ENCODE peak calls at places on chromosome 15, in five cellular contexts. One of them, this sample, is unnamed.

GRCh38 chr15:66133247-66133646 is 120.3 kb downstream of the MEGF11 start:
- DNase-seq in esophagus squamous epithelium: no peak
- DNase-seq in esophagus muscularis mucosa: no peak
- DNase-seq in HCT116: no peak
- DNase-seq in tibial artery: no peak
- DNase-seq in this sample: no peak

GRCh38 chr15:67188551-67189218 is 65.8 kb downstream of the AAGAB start:
- DNase-seq in esophagus muscularis mucosa: no peak
- DNase-seq in esophagus squamous epithelium: no peak
- DNase-seq in tibial artery: no peak
- DNase-seq in HCT116: no peak
- DNase-seq in this sample: no peak

GRCh38 chr15:83118291-83118827 is 10.9 kb downstream of the TM6SF1 start:
- DNase-seq in esophagus squamous epithelium: no peak
- DNase-seq in tibial artery: no peak
- DNase-seq in HCT116: no peak
- DNase-seq in esophagus muscularis mucosa: peak; percentile 72
- DNase-seq in this sample: no peak

GRCh38 chr15:39028069-39028468 is 463.5 kb upstream of the RASGRP1 start:
- DNase-seq in esophagus muscularis mucosa: no peak
- DNase-seq in esophagus squamous epithelium: no peak
- DNase-seq in HCT116: no peak
- DNase-seq in tibial artery: peak; percentile 32
- DNase-seq in this sample: no peak

GRCh38 chr15:95259965-95260364 is 1028.6 kb downstream of the MCTP2 start:
- DNase-seq in HCT116: no peak
- DNase-seq in esophagus squamous epithelium: no peak
- DNase-seq in esophagus muscularis mucosa: no peak
- DNase-seq in tibial artery: no peak
- DNase-seq in this sample: no peak

GRCh38 chr15:68100194-68100593 is 46.1 kb downstream of the PIAS1 start:
- DNase-seq in HCT116: no peak
- DNase-seq in esophagus muscularis mucosa: no peak
- DNase-seq in tibial artery: no peak
- DNase-seq in esophagus squamous epithelium: no peak
- DNase-seq in this sample: no peak

GRCh38 chr15:92810418-92811138 is 89.5 kb upstream of the CHD2 start:
- DNase-seq in esophagus squamous epithelium: no peak
- DNase-seq in HCT116: no peak
- DNase-seq in tibial artery: peak; percentile 87
- DNase-seq in esophagus muscularis mucosa: no peak
- DNase-seq in this sample: peak; percentile 74

GRCh38 chr15:57323806-57324589 is 52.3 kb upstream of the CGNL1 start:
- DNase-seq in esophagus squamous epithelium: no peak
- DNase-seq in esophagus muscularis mucosa: no peak
- DNase-seq in HCT116: peak; percentile 90
- DNase-seq in tibial artery: no peak
- DNase-seq in this sample: no peak

GRCh38 chr15:60407406-60407805 is 9.6 kb upstream of the ANXA2 start:
- DNase-seq in HCT116: no peak
- DNase-seq in tibial artery: no peak
- DNase-seq in esophagus muscularis mucosa: no peak
- DNase-seq in esophagus squamous epithelium: no peak
- DNase-seq in this sample: no peak

GRCh38 chr15:25849431-25849921 is 13.7 kb downstream of the ATP10A start:
- DNase-seq in esophagus muscularis mucosa: no peak
- DNase-seq in esophagus squamous epithelium: no peak
- DNase-seq in tibial artery: no peak
- DNase-seq in HCT116: no peak
- DNase-seq in this sample: no peak

GRCh38 chr15:78272776-78273175 is 8.4 kb downstream of the DNAJA4 start:
- DNase-seq in esophagus muscularis mucosa: no peak
- DNase-seq in HCT116: no peak
- DNase-seq in esophagus squamous epithelium: no peak
- DNase-seq in tibial artery: no peak
- DNase-seq in this sample: no peak

GRCh38 chr15:42919794-42920280 is 741 bp downstream of the TTBK2 start:
- DNase-seq in esophagus muscularis mucosa: no peak
- DNase-seq in esophagus squamous epithelium: no peak
- DNase-seq in HCT116: no peak
- DNase-seq in tibial artery: peak; percentile 34
- DNase-seq in this sample: no peak

GRCh38 chr15:58551764-58552504 is 120.1 kb downstream of the LIPC start:
- DNase-seq in tibial artery: no peak
- DNase-seq in HCT116: no peak
- DNase-seq in esophagus squamous epithelium: no peak
- DNase-seq in esophagus muscularis mucosa: no peak
- DNase-seq in this sample: no peak

GRCh38 chr15:67758610-67759300 is 66.6 kb upstream of the SKOR1 start:
- DNase-seq in HCT116: no peak
- DNase-seq in esophagus muscularis mucosa: no peak
- DNase-seq in tibial artery: no peak
- DNase-seq in esophagus squamous epithelium: no peak
- DNase-seq in this sample: no peak

GRCh38 chr15:67107014-67107812 is 41.8 kb downstream of the SMAD3 start:
- DNase-seq in HCT116: peak; percentile 99
- DNase-seq in esophagus muscularis mucosa: no peak
- DNase-seq in tibial artery: peak; percentile 58
- DNase-seq in esophagus squamous epithelium: no peak
- DNase-seq in this sample: no peak

GRCh38 chr15:72998226-72998625 is 54.0 kb upstream of the NEO1 start:
- DNase-seq in esophagus squamous epithelium: no peak
- DNase-seq in HCT116: no peak
- DNase-seq in esophagus muscularis mucosa: peak; percentile 64
- DNase-seq in tibial artery: no peak
- DNase-seq in this sample: no peak

GRCh38 chr15:100902436-100903190 is 16.5 kb upstream of the LRRK1 start:
- DNase-seq in HCT116: no peak
- DNase-seq in esophagus squamous epithelium: no peak
- DNase-seq in tibial artery: peak; percentile 69
- DNase-seq in esophagus muscularis mucosa: peak; percentile 94
- DNase-seq in this sample: peak; percentile 89

GRCh38 chr15:45168751-45169551 is 18.8 kb downstream of the SHF start:
- DNase-seq in esophagus squamous epithelium: no peak
- DNase-seq in tibial artery: no peak
- DNase-seq in esophagus muscularis mucosa: no peak
- DNase-seq in HCT116: no peak
- DNase-seq in this sample: no peak

GRCh38 chr15:84697353-84697990 is 18.5 kb downstream of the SEC11A start:
- DNase-seq in esophagus muscularis mucosa: no peak
- DNase-seq in tibial artery: no peak
- DNase-seq in esophagus squamous epithelium: no peak
- DNase-seq in HCT116: no peak
- DNase-seq in this sample: no peak

GRCh38 chr15:33086500-33087141 is 107.9 kb downstream of the FMN1 start:
- DNase-seq in HCT116: peak; percentile 42
- DNase-seq in tibial artery: no peak
- DNase-seq in esophagus muscularis mucosa: no peak
- DNase-seq in esophagus squamous epithelium: no peak
- DNase-seq in this sample: no peak

GRCh38 chr15:38414351-38414750 is 39.6 kb upstream of the FAM98B start:
- DNase-seq in tibial artery: peak; percentile 67
- DNase-seq in esophagus muscularis mucosa: no peak
- DNase-seq in HCT116: peak; percentile 23
- DNase-seq in esophagus squamous epithelium: no peak
- DNase-seq in this sample: peak; percentile 21

GRCh38 chr15:80436511-80437307 is 32.5 kb downstream of the ARNT2 start:
- DNase-seq in tibial artery: no peak
- DNase-seq in esophagus muscularis mucosa: no peak
- DNase-seq in esophagus squamous epithelium: no peak
- DNase-seq in HCT116: peak; percentile 70
- DNase-seq in this sample: no peak

GRCh38 chr15:90097475-90097874 is 4.8 kb downstream of the IDH2 start:
- DNase-seq in esophagus muscularis mucosa: no peak
- DNase-seq in tibial artery: no peak
- DNase-seq in HCT116: no peak
- DNase-seq in esophagus squamous epithelium: no peak
- DNase-seq in this sample: no peak

GRCh38 chr15:90868261-90868689 is at the start of gene FURIN:
- DNase-seq in esophagus muscularis mucosa: no peak
- DNase-seq in esophagus squamous epithelium: no peak
- DNase-seq in HCT116: peak; percentile 59
- DNase-seq in tibial artery: no peak
- DNase-seq in this sample: no peak

GRCh38 chr15:37289109-37289765 is 188.9 kb upstream of the MEIS2 start:
- DNase-seq in tibial artery: no peak
- DNase-seq in esophagus muscularis mucosa: no peak
- DNase-seq in HCT116: peak; percentile 8
- DNase-seq in esophagus squamous epithelium: no peak
- DNase-seq in this sample: no peak

GRCh38 chr15:46266691-46267090 is 631.9 kb downstream of the SQOR start:
- DNase-seq in esophagus squamous epithelium: no peak
- DNase-seq in HCT116: no peak
- DNase-seq in esophagus muscularis mucosa: no peak
- DNase-seq in tibial artery: no peak
- DNase-seq in this sample: no peak

GRCh38 chr15:37109952-37110630 is 9.7 kb upstream of the MEIS2 start:
- DNase-seq in esophagus squamous epithelium: no peak
- DNase-seq in tibial artery: no peak
- DNase-seq in esophagus muscularis mucosa: no peak
- DNase-seq in HCT116: no peak
- DNase-seq in this sample: peak; percentile 43

GRCh38 chr15:40847225-40847961 is 3.5 kb downstream of the SPINT1 start:
- DNase-seq in HCT116: no peak
- DNase-seq in tibial artery: peak; percentile 61
- DNase-seq in esophagus squamous epithelium: no peak
- DNase-seq in esophagus muscularis mucosa: no peak
- DNase-seq in this sample: peak; percentile 63

GRCh38 chr15:70876011-70876410 is 16.2 kb downstream of the THAP10 start:
- DNase-seq in esophagus squamous epithelium: no peak
- DNase-seq in esophagus muscularis mucosa: no peak
- DNase-seq in HCT116: no peak
- DNase-seq in tibial artery: no peak
- DNase-seq in this sample: no peak
- TF ChIP-seq CTCF in esophagus squamous epithelium: no peak
- TF ChIP-seq CTCF in esophagus muscularis mucosa: no peak
- TF ChIP-seq CTCF in HCT116: no peak
- TF ChIP-seq CTCF in tibial artery: no peak
- TF ChIP-seq CTCF in this sample: no peak

GRCh38 chr15:85748176-85748575 is 46.5 kb downstream of the KLHL25 start:
- DNase-seq in tibial artery: peak; percentile 11
- DNase-seq in HCT116: no peak
- DNase-seq in esophagus muscularis mucosa: no peak
- DNase-seq in esophagus squamous epithelium: no peak
- DNase-seq in this sample: no peak

GRCh38 chr15:85744636-85745422 is 49.9 kb downstream of the KLHL25 start:
- DNase-seq in esophagus muscularis mucosa: no peak
- DNase-seq in tibial artery: peak; percentile 19
- DNase-seq in esophagus squamous epithelium: no peak
- DNase-seq in HCT116: no peak
- DNase-seq in this sample: no peak

GRCh38 chr15:85743392-85744045 is 51.2 kb downstream of the KLHL25 start:
- DNase-seq in esophagus squamous epithelium: no peak
- DNase-seq in tibial artery: peak; percentile 17
- DNase-seq in esophagus muscularis mucosa: no peak
- DNase-seq in HCT116: no peak
- DNase-seq in this sample: no peak

GRCh38 chr15:85746641-85747040 is 48.1 kb downstream of the KLHL25 start:
- DNase-seq in HCT116: no peak
- DNase-seq in tibial artery: peak; percentile 20
- DNase-seq in esophagus squamous epithelium: no peak
- DNase-seq in esophagus muscularis mucosa: no peak
- DNase-seq in this sample: peak; percentile 9

DNA sequence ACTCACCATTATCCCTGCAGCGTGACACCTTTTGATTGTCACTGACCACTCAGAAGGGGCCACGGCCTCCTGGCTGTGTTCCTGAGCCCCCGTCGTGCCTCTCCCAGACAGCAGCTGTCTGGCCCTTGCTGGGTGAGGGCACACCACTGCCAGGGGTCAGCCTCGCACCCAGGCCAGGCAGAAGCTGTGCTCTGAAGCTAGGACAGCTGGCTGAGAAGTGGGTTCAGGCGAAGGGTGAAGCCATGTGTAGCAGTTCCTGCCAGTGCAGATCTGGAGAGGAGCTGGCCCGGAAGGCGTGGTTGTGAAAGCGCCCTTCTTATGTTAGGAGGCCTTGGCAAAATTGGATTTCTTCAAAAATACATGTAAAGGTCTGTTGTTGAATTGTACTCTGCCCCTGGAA is 49.2 kb downstream of the KLHL25 start:
- DNase-seq in esophagus muscularis mucosa: no peak
- DNase-seq in tibial artery: peak; percentile 21
- DNase-seq in HCT116: no peak
- DNase-seq in esophagus squamous epithelium: no peak
- DNase-seq in this sample: peak; percentile 32
- H3K36me3 ChIP-seq in esophagus muscularis mucosa: peaks cover 76% of the 10 kb centered on the region
- H3K36me3 ChIP-seq in tibial artery: peaks cover 79% of the 10 kb centered on the region
- H3K36me3 ChIP-seq in HCT116: no peaks in the 10 kb centered on the region
- H3K36me3 ChIP-seq in esophagus squamous epithelium: peaks cover 89% of the 10 kb centered on the region
- H3K36me3 ChIP-seq in this sample: peaks cover 51% of the 10 kb centered on the region

DNA sequence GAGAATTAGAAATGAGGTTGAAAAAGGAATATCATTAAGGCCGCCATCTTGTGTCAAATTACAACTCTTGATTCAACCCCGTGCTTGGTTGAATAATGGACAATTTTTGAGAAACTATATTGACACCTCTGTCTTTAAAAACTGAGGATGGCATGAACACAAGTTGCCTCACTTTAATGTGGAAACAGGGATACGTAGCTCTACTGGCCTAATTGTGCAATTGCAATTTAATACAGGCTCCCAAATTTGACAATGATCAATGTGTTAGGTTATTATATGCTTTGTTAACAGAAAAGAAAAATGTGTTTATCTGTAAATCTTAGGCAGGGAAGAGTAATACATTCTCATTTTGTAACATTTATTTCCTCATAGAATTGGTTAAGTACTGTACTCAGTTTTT is 77.1 kb upstream of the MCTP2 start:
- DNase-seq in tibial artery: no peak
- DNase-seq in esophagus muscularis mucosa: no peak
- DNase-seq in HCT116: no peak
- DNase-seq in esophagus squamous epithelium: no peak
- DNase-seq in this sample: no peak
- TF ChIP-seq CTCF in tibial artery: no peak
- TF ChIP-seq CTCF in esophagus muscularis mucosa: no peak
- TF ChIP-seq CTCF in HCT116: peak; percentile 13
- TF ChIP-seq CTCF in esophagus squamous epithelium: no peak
- TF ChIP-seq CTCF in this sample: no peak

GRCh38 chr15:70087708-70088352 is 9.9 kb downstream of the TLE3 start:
- DNase-seq in esophagus squamous epithelium: no peak
- DNase-seq in HCT116: no peak
- DNase-seq in esophagus muscularis mucosa: no peak
- DNase-seq in tibial artery: no peak
- DNase-seq in this sample: no peak
- H3K36me3 ChIP-seq in esophagus squamous epithelium: peaks cover 98% of the 10 kb centered on the region
- H3K36me3 ChIP-seq in HCT116: peaks cover 23% of the 10 kb centered on the region
- H3K36me3 ChIP-seq in esophagus muscularis mucosa: peaks cover 13% of the 10 kb centered on the region
- H3K36me3 ChIP-seq in tibial artery: peaks cover 59% of the 10 kb centered on the region
- H3K36me3 ChIP-seq in this sample: peaks cover 4% of the 10 kb centered on the region

This sample was measured in pancreas.